ENCODE peak calls at places on chromosomes 6 and 20, in seven cellular contexts. F is PC-3, Q is IMR-90, X is HCT116, G is HepG2, O is neuronal stem cell, I is neural progenitor cell. S is an unnamed sample.
A peak's percentile ranks its signal among the peaks of the same experiment; 100 is the strongest.

GRCh38 chr6:138162104-138162946 is 586 bp downstream of the ARFGEF3 start:
- DNase-seq in X (no peak), O (no peak), F (peak; percentile 19), I (peak; percentile 65), Q (no peak), G (no peak), S (peak; percentile 1)

GRCh38 chr6:45467853-45468252 is 90.1 kb upstream of the SUPT3H start:
- DNase-seq in O (no peak), Q (no peak), X (no peak), G (no peak), F (no peak), I (no peak), S (no peak)

GRCh38 chr6:169971171-169971861 is 219.9 kb downstream of the ERMARD start:
- DNase-seq in O (no peak), X (no peak), F (no peak), Q (no peak), G (no peak), I (no peak), S (no peak)

GRCh38 chr6:41941280-41942044 is at the start of gene CCND3:
- DNase-seq in X (peak; percentile 68), O (peak; percentile 82), G (peak; percentile 85), Q (peak; percentile 91), I (peak; percentile 94), F (peak; percentile 96), S (peak; percentile 93)

GRCh38 chr6:52519618-52520017 is 57.2 kb downstream of the TRAM2 start:
- DNase-seq in O (no peak), I (no peak), X (no peak), G (no peak), F (no peak), Q (peak; percentile 39), S (no peak)

GRCh38 chr6:39118921-39119320 is 3.9 kb upstream of the SAYSD1 start:
- DNase-seq in I (no peak), Q (no peak), X (no peak), G (no peak), O (no peak), F (no peak), S (no peak)

GRCh38 chr6:109322825-109323580 is 59.3 kb downstream of the CD164 start:
- DNase-seq in G (no peak), I (no peak), Q (no peak), F (no peak), X (no peak), O (no peak), S (no peak)

GRCh38 chr6:166006593-166007301 is 160.9 kb downstream of the TBXT start:
- DNase-seq in F (no peak), I (peak; percentile 41), G (no peak), X (no peak), Q (peak; percentile 89), O (no peak), S (peak; percentile 85)

GRCh38 chr6:55319961-55320690 is 7.1 kb upstream of the GFRAL start:
- DNase-seq in O (no peak), F (no peak), I (no peak), X (no peak), Q (no peak), G (no peak), S (no peak)

GRCh38 chr6:138422861-138423260 is 18.8 kb downstream of the HEBP2 start:
- DNase-seq in G (peak; percentile 38), X (no peak), Q (no peak), I (no peak), O (no peak), F (no peak), S (no peak)

GRCh38 chr6:24323632-24324337 is 34.1 kb downstream of the DCDC2 start:
- DNase-seq in G (peak; percentile 94), X (no peak), O (peak; percentile 9), Q (no peak), I (peak; percentile 60), F (peak; percentile 59), S (peak; percentile 87)

GRCh38 chr20:13771853-13772453 is 12.8 kb downstream of the ESF1 start:
- DNase-seq in I (peak; percentile 24), G (peak; percentile 28), X (no peak), Q (peak; percentile 27), F (peak; percentile 72), O (no peak), S (peak; percentile 52)

GRCh38 chr6:160882741-160883340 is 108.7 kb upstream of the MAP3K4 start:
- DNase-seq in G (no peak), F (no peak), O (no peak), Q (no peak), X (no peak), I (no peak), S (peak; percentile 49)

GRCh38 chr6:94835264-94835663 is 742.1 kb upstream of the MANEA start:
- DNase-seq in O (no peak), Q (no peak), G (no peak), X (no peak), I (no peak), F (peak; percentile 22), S (no peak)

GRCh38 chr6:30844118-30844535 is 40.2 kb upstream of the DDR1 start:
- DNase-seq in I (peak; percentile 73), O (peak; percentile 43), Q (peak; percentile 53), F (no peak), G (peak; percentile 40), X (no peak), S (peak; percentile 83)

GRCh38 chr6:53979468-53980067 is 131.7 kb upstream of the MLIP start:
- DNase-seq in Q (peak; percentile 61), O (peak; percentile 41), G (peak; percentile 43), I (peak; percentile 60), X (peak; percentile 46), F (peak; percentile 76), S (no peak)

GRCh38 chr6:154805288-154805911 is 72.2 kb downstream of the SCAF8 start:
- DNase-seq in G (peak; percentile 43), F (peak; percentile 41), I (peak; percentile 16), X (peak; percentile 31), Q (peak; percentile 70), O (no peak), S (peak; percentile 80)
- H3K36me3 ChIP-seq in G (peaks cover 84% of the 10 kb centered on the region), F (peaks cover 32% of the 10 kb centered on the region), I (peaks cover 67% of the 10 kb centered on the region), X (peaks cover 25% of the 10 kb centered on the region), Q (peaks cover 19% of the 10 kb centered on the region), O (peaks cover 99% of the 10 kb centered on the region), S (peaks cover 1% of the 10 kb centered on the region)

GRCh38 chr6:106413016-106413415 is 52.5 kb downstream of the CRYBG1 start:
- DNase-seq in X (no peak), G (no peak), F (no peak), O (no peak), I (no peak), Q (no peak), S (no peak)
- H3K4me2 ChIP-seq in X (no peak overlapping the region), G (no peak overlapping the region), F (no peak overlapping the region), O (no peak overlapping the region), I (no peak overlapping the region), Q (no peak overlapping the region), S (no peak overlapping the region)

GRCh38 chr6:135657207-135657606 is 159.7 kb upstream of the AHI1 start:
- DNase-seq in Q (no peak), O (no peak), I (no peak), F (no peak), G (no peak), X (no peak), S (no peak)
- H3K9me3 ChIP-seq in Q (no peaks in the 10 kb centered on the region), O (no peaks in the 10 kb centered on the region), I (no peaks in the 10 kb centered on the region), F (no peaks in the 10 kb centered on the region), G (peaks cover 11% of the 10 kb centered on the region), X (no peaks in the 10 kb centered on the region), S (no peaks in the 10 kb centered on the region)

GRCh38 chr6:105330364-105330763 is 72.5 kb downstream of the PREP start:
- DNase-seq in Q (no peak), G (no peak), F (no peak), O (no peak), I (no peak), X (no peak), S (no peak)

GRCh38 chr6:105330913-105331312 is 72.0 kb downstream of the PREP start:
- DNase-seq in X (no peak), Q (no peak), O (no peak), G (no peak), I (no peak), F (no peak), S (peak; percentile 49)

GRCh38 chr6:105326838-105327745 is 75.8 kb downstream of the PREP start:
- DNase-seq in Q (peak; percentile 83), I (no peak), G (no peak), O (no peak), F (peak; percentile 91), X (peak; percentile 94), S (peak; percentile 77)

GRCh38 chr6:105332576-105332975 is 70.3 kb downstream of the PREP start:
- DNase-seq in F (no peak), X (no peak), I (peak; percentile 35), O (no peak), Q (no peak), G (no peak), S (no peak)

GRCh38 chr6:105331927-105332326 is 71.0 kb downstream of the PREP start:
- DNase-seq in O (no peak), Q (no peak), X (no peak), F (no peak), G (no peak), I (no peak), S (no peak)
- H3K36me3 ChIP-seq in O (peaks cover 58% of the 10 kb centered on the region), Q (peaks cover 18% of the 10 kb centered on the region), X (no peaks in the 10 kb centered on the region), F (peaks cover 8% of the 10 kb centered on the region), G (peaks cover 67% of the 10 kb centered on the region), I (no peaks in the 10 kb centered on the region), S (no peaks in the 10 kb centered on the region)